ENCODE peak calls at places on chromosome 7, in four cellular contexts. C, G, K and E are unnamed samples.

GRCh38 chr7:108004220-108005142 is 1.5 kb upstream of the LAMB1 start:
- DNase-seq in C (peak), G (no peak), K (no peak), E (peak)

GRCh38 chr7:44182827-44183226 is 6.4 kb downstream of the GCK start:
- DNase-seq in C (peak), G (no peak), K (no peak), E (no peak)

GRCh38 chr7:132782777-132783633 is 206.7 kb upstream of the PLXNA4 start:
- DNase-seq in C (no peak), G (no peak), K (no peak), E (no peak)

GRCh38 chr7:138204285-138204988 is 128.2 kb downstream of the AKR1D1 start:
- DNase-seq in C (no peak), G (no peak), K (no peak), E (no peak)

GRCh38 chr7:30845426-30846135 is 66.1 kb upstream of the AQP1 start:
- DNase-seq in C (no peak), G (no peak), K (peak), E (peak)

GRCh38 chr7:118202056-118202455 is 18.1 kb downstream of the LSM8 start:
- DNase-seq in C (no peak), G (no peak), K (no peak), E (no peak)

GRCh38 chr7:43905954-43906326 is 456 bp downstream of the URGCP start:
- DNase-seq in C (peak), G (no peak), K (peak), E (no peak)

GRCh38 chr7:121151663-121152344 is 163.3 kb downstream of the CPED1 start:
- DNase-seq in C (no peak), G (no peak), K (no peak), E (no peak)

GRCh38 chr7:127736511-127736910 is 84.5 kb downstream of the SND1 start:
- DNase-seq in C (no peak), G (no peak), K (no peak), E (no peak)

GRCh38 chr7:13990319-13990983 is 985 bp upstream of the ETV1 start:
- DNase-seq in C (peak), G (no peak), K (no peak), E (peak)

GRCh38 chr7:36115448-36116321 is 37.4 kb upstream of the EEPD1 start:
- DNase-seq in C (peak), G (no peak), K (peak), E (peak)

GRCh38 chr7:47636111-47636692 is 54.3 kb upstream of the TNS3 start:
- DNase-seq in C (no peak), G (no peak), K (no peak), E (no peak)

GRCh38 chr7:44964384-44964830 is 14.4 kb downstream of the MYO1G start:
- DNase-seq in C (peak), G (no peak), K (no peak), E (no peak)

GRCh38 chr7:27992755-27993478 is 187.7 kb downstream of the JAZF1 start:
- DNase-seq in C (no peak), G (no peak), K (peak), E (no peak)

GRCh38 chr7:1027285-1028043 is 16.9 kb upstream of the GPR146 start:
- DNase-seq in C (peak), G (no peak), K (peak), E (no peak)

GRCh38 chr7:130492519-130493274 is 812 bp downstream of the MEST start:
- DNase-seq in C (no peak), G (no peak), K (no peak), E (no peak)

GRCh38 chr7:35848728-35849127 is 47.9 kb downstream of the SEPTIN7 start:
- DNase-seq in C (no peak), G (no peak), K (no peak), E (no peak)

GRCh38 chr7:128863433-128863989 is 855 bp downstream of the ATP6V1F start:
- DNase-seq in C (peak), G (no peak), K (no peak), E (no peak)

GRCh38 chr7:34991938-34992840 is 45.1 kb downstream of the DPY19L1 start:
- DNase-seq in C (peak), G (no peak), K (no peak), E (no peak)

GRCh38 chr7:119706608-119707007 is 566.4 kb upstream of the KCND2 start:
- DNase-seq in C (no peak), G (no peak), K (no peak), E (no peak)

GRCh38 chr7:1591876-1592275 is 22.0 kb upstream of the PSMG3 start:
- DNase-seq in C (no peak), G (no peak), K (no peak), E (no peak)

GRCh38 chr7:30164567-30164966 is 29.8 kb downstream of the MTURN start:
- DNase-seq in C (peak), G (no peak), K (no peak), E (no peak)

GRCh38 chr7:142438235-142438922 is 180.5 kb upstream of the PRSS58 start:
- DNase-seq in C (peak), G (no peak), K (no peak), E (no peak)

GRCh38 chr7:730501-731439 is 3.7 kb upstream of the PRKAR1B start:
- DNase-seq in C (no peak), G (no peak), K (peak), E (no peak)

GRCh38 chr7:51009716-51010496 is 227.2 kb upstream of the GRB10 start:
- DNase-seq in C (no peak), G (no peak), K (no peak), E (no peak)

GRCh38 chr7:87866089-87866488 is 10.1 kb downstream of the SLC25A40 start:
- DNase-seq in C (no peak), G (no peak), K (no peak), E (no peak)

GRCh38 chr7:128031901-128032604 is 816 bp upstream of the LRRC4 start:
- DNase-seq in C (no peak), G (no peak), K (peak), E (no peak)

GRCh38 chr7:105743351-105743812 is 133.0 kb downstream of the ATXN7L1 start:
- DNase-seq in C (no peak), G (no peak), K (no peak), E (no peak)

GRCh38 chr7:157550300-157551275 is 213.8 kb downstream of the DNAJB6 start:
- DNase-seq in C (no peak), G (no peak), K (no peak), E (no peak)

GRCh38 chr7:101816499-101817030 is 861 bp upstream of the CUX1 start:
- DNase-seq in C (peak), G (no peak), K (peak), E (no peak)

GRCh38 chr7:101814996-101815825 is 2.2 kb upstream of the CUX1 start:
- DNase-seq in C (peak), G (no peak), K (peak), E (no peak)

GRCh38 chr7:101817031-101817929 is at the start of gene CUX1:
- DNase-seq in C (peak), G (no peak), K (peak), E (no peak)

GRCh38 chr7:101814081-101814995 is 3.1 kb upstream of the CUX1 start:
- DNase-seq in C (peak), G (no peak), K (peak), E (peak)

DNA sequence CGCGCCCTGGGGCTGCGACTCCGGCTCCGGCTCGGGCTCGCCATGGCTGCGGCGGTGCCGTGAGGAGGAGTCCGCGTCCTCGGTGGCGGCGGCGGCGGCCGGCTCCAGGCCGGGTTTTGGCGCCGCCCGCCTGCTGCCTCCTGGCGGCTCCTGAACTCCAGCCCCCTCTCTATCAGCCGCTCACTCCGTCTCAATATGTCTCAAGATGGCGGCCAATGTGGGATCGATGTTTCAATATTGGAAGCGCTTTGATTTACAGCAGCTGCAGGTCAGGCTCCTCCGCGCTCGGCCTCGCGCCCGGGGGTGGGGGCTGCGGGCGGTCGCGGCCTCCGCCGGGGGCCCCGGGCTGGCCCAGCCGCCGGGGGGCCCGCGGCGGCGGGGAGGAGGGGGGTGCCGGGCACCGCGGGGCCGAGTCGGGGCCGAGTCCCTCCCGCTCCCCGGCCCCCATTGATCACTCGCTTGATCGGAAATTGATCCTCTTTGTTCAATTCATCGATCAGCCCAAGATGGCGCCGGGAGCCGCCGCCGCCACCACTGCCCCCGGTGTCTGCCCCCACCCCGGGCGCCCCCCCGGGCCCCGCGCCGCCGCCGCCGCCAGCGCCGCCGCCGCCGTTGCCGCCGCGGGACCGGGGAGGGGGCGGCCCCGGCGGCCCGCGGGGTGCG is 1.5 kb upstream of the CUX1 start:
- DNase-seq in C (peak), G (peak), K (peak), E (peak)
- TF ChIP-seq EP300 in C (no peak), G (no peak), K (no peak), E (peak)

GRCh38 chr7:114047889-114048288 is 129.1 kb upstream of the PPP1R3A start:
- DNase-seq in C (no peak), G (no peak), K (no peak), E (no peak)
- H3K4me3 ChIP-seq in C (peak), G (no peak), K (no peak), E (peak)

GRCh38 chr7:135964791-135965190 is 12.4 kb downstream of the MTPN start:
- DNase-seq in C (no peak), G (no peak), K (no peak), E (no peak)

GRCh38 chr7:135964254-135964653 is 12.9 kb downstream of the MTPN start:
- DNase-seq in C (no peak), G (no peak), K (no peak), E (no peak)

GRCh38 chr7:135962802-135963201 is 14.4 kb downstream of the MTPN start:
- DNase-seq in C (no peak), G (no peak), K (no peak), E (no peak)

GRCh38 chr7:135966341-135967043 is 10.7 kb downstream of the MTPN start:
- DNase-seq in C (no peak), G (no peak), K (no peak), E (no peak)

GRCh38 chr7:135965602-135966001 is 11.6 kb downstream of the MTPN start:
- DNase-seq in C (no peak), G (no peak), K (no peak), E (no peak)
- TF ChIP-seq EP300 in C (no peak), G (no peak), K (no peak), E (no peak)

GRCh38 chr7:19107142-19107391 is 10.4 kb downstream of the TWIST1 start:
- DNase-seq in C (no peak), G (no peak), K (no peak), E (no peak)
- H3K4me3 ChIP-seq in C (no peak), G (peak), K (peak), E (peak)

GRCh38 chr7:75995996-75996395 is 1.6 kb upstream of the TMEM120A start:
- DNase-seq in C (no peak), G (no peak), K (no peak), E (no peak)

GRCh38 chr7:75996476-75996875 is 2.1 kb upstream of the TMEM120A start:
- DNase-seq in C (no peak), G (no peak), K (no peak), E (no peak)

GRCh38 chr7:75993689-75994387 is 557 bp downstream of the TMEM120A start:
- DNase-seq in C (peak), G (no peak), K (peak), E (peak)

GRCh38 chr7:75995052-75995471 is 667 bp upstream of the TMEM120A start:
- DNase-seq in C (no peak), G (no peak), K (peak), E (no peak)

DNA sequence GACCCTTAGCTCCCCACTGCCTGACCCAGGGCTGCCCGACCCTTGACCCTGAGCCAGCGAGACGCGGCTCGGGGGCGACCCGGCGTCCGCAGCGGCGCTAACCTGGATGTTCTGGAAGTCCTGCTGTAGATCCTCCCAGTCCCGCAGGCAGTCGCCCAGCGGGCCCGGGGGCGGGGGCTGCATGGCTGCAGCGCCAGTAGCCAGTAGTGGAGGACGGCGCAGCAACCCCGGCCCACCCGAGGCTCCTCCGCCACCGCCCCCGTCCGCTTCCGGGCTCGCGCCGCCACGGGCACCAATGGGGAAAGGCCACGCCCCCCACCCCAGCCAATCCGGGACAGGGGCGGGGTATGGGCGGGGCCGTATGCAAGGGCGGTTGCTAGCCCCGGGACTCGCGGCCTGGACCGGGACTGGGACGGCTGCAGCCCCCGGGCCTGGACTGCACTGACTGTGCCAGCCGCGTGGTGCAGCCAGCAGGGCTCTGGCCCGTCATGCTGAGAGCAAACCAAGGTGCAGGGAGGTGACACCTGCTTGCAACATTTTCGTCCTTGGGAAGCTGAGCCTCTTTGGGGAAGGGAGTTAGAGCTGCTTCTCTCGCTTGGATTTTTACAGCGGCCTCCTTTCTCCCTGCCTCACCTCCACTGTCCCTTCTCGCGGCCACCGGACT is at the start of gene TMEM120A:
- DNase-seq in C (peak), G (peak), K (peak), E (peak)
- TF ChIP-seq EP300 in C (no peak), G (no peak), K (peak), E (peak)